ENCODE peak calls at places on chromosomes 7 and 10, in eight cellular contexts. X, S, G, O, L, Z, U and V are unnamed samples. For H3K4me1, the result is how much of the 10 kb centered on the place peaks cover.

GRCh38 chr10:70977621-70978020 is 89.3 kb upstream of the PCBD1 start:
- DNase-seq in X (no peak), S (no peak), G (no peak), O (no peak), L (no peak), Z (no peak), U (no peak), V (no peak)

GRCh38 chr10:132867801-132868644 is 74.3 kb downstream of the CFAP46 start:
- DNase-seq in X (peak), S (no peak), G (no peak), O (no peak), L (peak), Z (peak), U (no peak), V (no peak)

GRCh38 chr7:79461660-79462059 is 8.2 kb upstream of the MAGI2 start:
- DNase-seq in X (no peak), S (peak), G (peak), O (no peak), L (no peak), Z (no peak), U (no peak), V (no peak)

GRCh38 chr10:112526906-112527305 is 79.9 kb downstream of the VTI1A start:
- DNase-seq in X (no peak), S (no peak), G (no peak), O (no peak), L (no peak), Z (no peak), U (no peak), V (no peak)

GRCh38 chr7:76509931-76510877 is at the start of gene UPK3B:
- DNase-seq in X (no peak), S (no peak), G (peak), O (no peak), L (no peak), Z (no peak), U (no peak), V (no peak)

GRCh38 chr7:141071855-141072547 is 1.9 kb upstream of the TMEM178B start:
- DNase-seq in X (no peak), S (peak), G (no peak), O (no peak), L (no peak), Z (no peak), U (no peak), V (no peak)

GRCh38 chr7:106863216-106863997 is 1.7 kb upstream of the PIK3CG start:
- DNase-seq in X (no peak), S (no peak), G (no peak), O (no peak), L (no peak), Z (no peak), U (no peak), V (no peak)

GRCh38 chr7:6612819-6613218 is 2.6 kb upstream of the ZNF853 start:
- DNase-seq in X (no peak), S (no peak), G (no peak), O (no peak), L (no peak), Z (no peak), U (no peak), V (no peak)

GRCh38 chr7:156725074-156725473 is 84.5 kb downstream of the RNF32 start:
- DNase-seq in X (no peak), S (no peak), G (no peak), O (no peak), L (no peak), Z (no peak), U (no peak), V (no peak)

GRCh38 chr7:27367930-27368549 is 125.4 kb downstream of the EVX1 start:
- DNase-seq in X (no peak), S (no peak), G (no peak), O (no peak), L (no peak), Z (no peak), U (no peak), V (no peak)

GRCh38 chr10:2953495-2953894 is 113.9 kb upstream of the PFKP start:
- DNase-seq in X (no peak), S (no peak), G (no peak), O (no peak), L (no peak), Z (no peak), U (no peak), V (no peak)

GRCh38 chr10:70745555-70745954 is 39.6 kb downstream of the TBATA start:
- DNase-seq in X (no peak), S (no peak), G (no peak), O (no peak), L (no peak), Z (no peak), U (no peak), V (no peak)

GRCh38 chr7:50739744-50740455 is 42.8 kb downstream of the GRB10 start:
- DNase-seq in X (no peak), S (no peak), G (no peak), O (peak), L (no peak), Z (no peak), U (no peak), V (peak)

GRCh38 chr10:133004478-133004877 is 62.1 kb upstream of the CFAP46 start:
- DNase-seq in X (no peak), S (no peak), G (no peak), O (no peak), L (no peak), Z (no peak), U (no peak), V (no peak)

GRCh38 chr7:137871173-137871915 is 24.6 kb upstream of the DGKI start:
- DNase-seq in X (no peak), S (no peak), G (no peak), O (no peak), L (no peak), Z (no peak), U (no peak), V (no peak)

GRCh38 chr7:85664341-85664740 is 477.5 kb upstream of the SEMA3D start:
- DNase-seq in X (no peak), S (no peak), G (no peak), O (no peak), L (no peak), Z (no peak), U (no peak), V (no peak)

GRCh38 chr10:123289432-123289831 is 135.2 kb downstream of the BUB3 start:
- DNase-seq in X (no peak), S (no peak), G (no peak), O (no peak), L (no peak), Z (no peak), U (no peak), V (no peak)

GRCh38 chr10:91907914-91908357 is 1.4 kb downstream of the FGFBP3 start:
- DNase-seq in X (no peak), S (peak), G (no peak), O (no peak), L (no peak), Z (no peak), U (no peak), V (no peak)

GRCh38 chr7:43491984-43492383 is 90.9 kb upstream of the STK17A start:
- DNase-seq in X (no peak), S (no peak), G (no peak), O (no peak), L (no peak), Z (no peak), U (no peak), V (no peak)

GRCh38 chr7:78649976-78650375 is 803.5 kb downstream of the MAGI2 start:
- DNase-seq in X (no peak), S (no peak), G (no peak), O (no peak), L (no peak), Z (no peak), U (no peak), V (no peak)

GRCh38 chr10:30775779-30776591 is 146.4 kb upstream of the LYZL2 start:
- DNase-seq in X (no peak), S (no peak), G (no peak), O (no peak), L (peak), Z (peak), U (no peak), V (no peak)

GRCh38 chr7:151125459-151125834 is 39.2 kb downstream of the AGAP3 start:
- DNase-seq in X (peak), S (no peak), G (no peak), O (no peak), L (no peak), Z (peak), U (no peak), V (peak)

GRCh38 chr7:77985974-77986339 is 187.4 kb downstream of the PHTF2 start:
- DNase-seq in X (no peak), S (no peak), G (no peak), O (no peak), L (no peak), Z (no peak), U (no peak), V (no peak)

GRCh38 chr10:71804067-71804466 is 30.7 kb upstream of the VSIR start:
- DNase-seq in X (no peak), S (no peak), G (no peak), O (no peak), L (no peak), Z (no peak), U (no peak), V (no peak)

GRCh38 chr10:5196613-5197234 is at the start of gene AKR1C4:
- DNase-seq in X (no peak), S (no peak), G (no peak), O (no peak), L (no peak), Z (no peak), U (no peak), V (no peak)

GRCh38 chr10:17077251-17077904 is 52.2 kb downstream of the CUBN start:
- DNase-seq in X (no peak), S (no peak), G (no peak), O (no peak), L (no peak), Z (no peak), U (no peak), V (no peak)

GRCh38 chr10:86658261-86658741 is 4.0 kb downstream of the OPN4 start:
- DNase-seq in X (peak), S (no peak), G (no peak), O (no peak), L (no peak), Z (no peak), U (no peak), V (no peak)

GRCh38 chr7:37284805-37285211 is 163.9 kb downstream of the ELMO1 start:
- DNase-seq in X (peak), S (peak), G (no peak), O (peak), L (peak), Z (peak), U (peak), V (no peak)

GRCh38 chr10:70355234-70356021 is 27.0 kb downstream of the LRRC20 start:
- DNase-seq in X (no peak), S (no peak), G (no peak), O (no peak), L (no peak), Z (no peak), U (peak), V (no peak)

GRCh38 chr10:44968101-44968886 is 8.7 kb downstream of the RASSF4 start:
- DNase-seq in X (peak), S (no peak), G (no peak), O (no peak), L (no peak), Z (no peak), U (peak), V (no peak)

GRCh38 chr7:43211693-43212092 is 99.2 kb downstream of the HECW1 start:
- DNase-seq in X (no peak), S (no peak), G (no peak), O (no peak), L (no peak), Z (no peak), U (no peak), V (no peak)

GRCh38 chr7:10412426-10413019 is 561.1 kb upstream of the PHF14 start:
- DNase-seq in X (no peak), S (peak), G (no peak), O (no peak), L (no peak), Z (no peak), U (peak), V (no peak)

GRCh38 chr7:12861070-12861469 is 173.6 kb downstream of the ARL4A start:
- DNase-seq in X (no peak), S (no peak), G (no peak), O (no peak), L (no peak), Z (no peak), U (no peak), V (no peak)

GRCh38 chr10:21011433-21012018 is 114.4 kb upstream of the NEBL start:
- DNase-seq in X (no peak), S (no peak), G (no peak), O (no peak), L (no peak), Z (no peak), U (no peak), V (no peak)

GRCh38 chr7:515628-516027 is 4.0 kb downstream of the PDGFA start:
- DNase-seq in X (no peak), S (no peak), G (no peak), O (no peak), L (no peak), Z (no peak), U (no peak), V (no peak)
- H3K4me1 ChIP-seq in X (under half), S (under half), G (under half), O (under half), L (under half), Z (half or more), U (under half), V (under half)

GRCh38 chr7:132815696-132816334 is 239.5 kb upstream of the PLXNA4 start:
- DNase-seq in X (no peak), S (no peak), G (no peak), O (no peak), L (no peak), Z (no peak), U (no peak), V (no peak)

GRCh38 chr7:132815130-132815529 is 238.9 kb upstream of the PLXNA4 start:
- DNase-seq in X (no peak), S (no peak), G (no peak), O (no peak), L (no peak), Z (no peak), U (no peak), V (no peak)

GRCh38 chr7:132817844-132818427 is 241.7 kb upstream of the PLXNA4 start:
- DNase-seq in X (no peak), S (no peak), G (no peak), O (no peak), L (no peak), Z (no peak), U (no peak), V (no peak)

GRCh38 chr7:132825222-132825621 is 249.0 kb upstream of the PLXNA4 start:
- DNase-seq in X (no peak), S (no peak), G (no peak), O (no peak), L (no peak), Z (no peak), U (no peak), V (no peak)

DNA sequence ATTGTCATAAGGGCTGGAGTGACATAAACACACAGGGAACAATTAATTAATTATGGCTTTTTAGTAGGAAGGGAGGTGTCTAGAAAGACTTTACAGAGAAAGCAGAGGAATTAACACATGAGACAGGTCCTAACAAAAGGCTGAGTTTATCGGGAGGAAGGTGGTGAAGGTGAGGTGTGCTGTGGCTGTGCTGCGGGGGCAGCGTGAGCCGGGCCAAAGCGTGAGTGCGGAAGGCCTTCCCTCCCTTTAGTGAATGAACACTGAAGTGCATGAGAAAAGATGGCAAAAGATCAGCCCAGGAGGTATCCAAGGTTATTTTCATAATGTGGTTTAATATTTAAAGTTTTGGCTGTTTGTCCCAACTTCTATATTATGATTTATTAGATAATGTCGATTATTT is 243.4 kb upstream of the PLXNA4 start:
- DNase-seq in X (no peak), S (no peak), G (no peak), O (no peak), L (no peak), Z (no peak), U (no peak), V (no peak)
- H3K4me1 ChIP-seq in X (under half), S (under half), G (under half), O (under half), L (under half), Z (under half), U (under half), V (under half)

DNA sequence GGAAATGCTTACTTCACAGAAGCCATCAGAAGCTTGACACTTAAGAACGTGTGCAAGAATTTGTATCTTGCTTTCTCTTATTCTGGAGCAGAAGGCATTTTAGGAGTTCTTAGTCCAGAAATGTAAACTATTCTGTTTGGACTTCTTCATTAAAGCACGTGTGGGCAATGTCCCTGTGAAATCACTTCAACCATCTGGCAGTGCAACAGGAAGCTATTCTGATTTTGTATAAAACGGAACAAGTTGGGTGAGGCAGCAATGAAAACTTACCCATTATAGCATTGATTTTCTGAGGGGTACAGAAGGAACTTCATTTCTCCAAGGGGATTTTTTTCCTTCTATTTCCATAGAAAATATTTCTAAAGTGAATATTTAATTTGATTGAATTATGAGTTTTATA is 21.3 kb upstream of the ARHGAP21 start:
- DNase-seq in X (no peak), S (no peak), G (no peak), O (no peak), L (no peak), Z (no peak), U (no peak), V (no peak)
- H3K4me1 ChIP-seq in X (under half), S (under half), G (under half), O (under half), L (under half), Z (under half), U (under half), V (under half)

DNA sequence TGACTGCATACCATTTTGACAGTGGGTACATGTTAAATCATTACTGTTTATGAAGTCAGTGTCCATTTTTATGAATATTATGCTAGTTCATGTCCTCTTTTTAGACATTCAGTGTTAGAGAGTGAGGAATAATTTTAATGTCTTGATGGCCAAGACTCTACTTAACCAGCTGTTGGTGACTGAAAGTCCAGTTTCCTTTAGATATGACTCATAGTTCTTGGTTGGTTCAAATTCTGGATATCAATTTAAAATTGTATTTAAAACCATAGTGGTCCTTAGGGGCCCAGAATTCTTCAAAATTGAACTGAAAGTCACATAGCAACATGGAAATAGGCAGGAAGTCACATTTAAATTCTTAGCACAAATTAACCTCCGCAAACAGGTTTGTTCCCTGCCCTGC is 196.5 kb upstream of the PRPS1L1 start:
- DNase-seq in X (no peak), S (no peak), G (no peak), O (no peak), L (no peak), Z (no peak), U (no peak), V (no peak)
- H3K4me1 ChIP-seq in X (under half), S (under half), G (under half), O (under half), L (under half), Z (under half), U (under half), V (under half)

GRCh38 chr10:74852406-74852805 is 26.0 kb downstream of the KAT6B start:
- DNase-seq in X (no peak), S (no peak), G (no peak), O (no peak), L (no peak), Z (no peak), U (no peak), V (no peak)

GRCh38 chr10:74855439-74855838 is 29.0 kb downstream of the KAT6B start:
- DNase-seq in X (no peak), S (no peak), G (no peak), O (no peak), L (no peak), Z (no peak), U (no peak), V (no peak)

GRCh38 chr10:74854610-74855009 is 28.2 kb downstream of the KAT6B start:
- DNase-seq in X (no peak), S (no peak), G (no peak), O (no peak), L (no peak), Z (no peak), U (peak), V (no peak)

GRCh38 chr10:74855027-74855426 is 28.6 kb downstream of the KAT6B start:
- DNase-seq in X (peak), S (no peak), G (no peak), O (no peak), L (no peak), Z (peak), U (peak), V (no peak)

GRCh38 chr10:74851834-74852233 is 25.4 kb downstream of the KAT6B start:
- DNase-seq in X (no peak), S (no peak), G (no peak), O (no peak), L (no peak), Z (no peak), U (no peak), V (no peak)
- H3K4me1 ChIP-seq in X (half or more), S (under half), G (under half), O (under half), L (under half), Z (half or more), U (under half), V (under half)

GRCh38 chr7:87156709-87157108 is 4.5 kb downstream of the DMTF1 start:
- DNase-seq in X (no peak), S (no peak), G (no peak), O (no peak), L (no peak), Z (no peak), U (no peak), V (no peak)

GRCh38 chr7:87154166-87154565 is 1.9 kb downstream of the DMTF1 start:
- DNase-seq in X (no peak), S (no peak), G (no peak), O (no peak), L (no peak), Z (no peak), U (peak), V (no peak)

GRCh38 chr7:87152897-87153641 is 816 bp downstream of the DMTF1 start:
- DNase-seq in X (peak), S (peak), G (no peak), O (no peak), L (peak), Z (peak), U (peak), V (peak)

GRCh38 chr7:87154569-87154968 is 2.3 kb downstream of the DMTF1 start:
- DNase-seq in X (no peak), S (no peak), G (no peak), O (no peak), L (no peak), Z (no peak), U (no peak), V (no peak)

GRCh38 chr7:87155788-87156187 is 3.5 kb downstream of the DMTF1 start:
- DNase-seq in X (no peak), S (no peak), G (no peak), O (no peak), L (no peak), Z (no peak), U (peak), V (no peak)
- H3K4me1 ChIP-seq in X (half or more), S (under half), G (under half), O (half or more), L (under half), Z (half or more), U (half or more), V (under half)